ENCODE peak calls at places on chromosomes 6 and 20, in nine cellular contexts. W is HFFc6; Q is WTC11; T is AG09309; A is endothelial cell; J is CD4-positive, alpha-beta T cell; U is A549; V is CD8-positive, alpha-beta T cell; G is left ventricle myocardium inferior. P is an unnamed sample.

GRCh38 chr20:12112089-12112474 is 194.4 kb downstream of the BTBD3 start:
- DNase-seq in W (no peak), Q (no peak), T (no peak), A (no peak), J (no peak), U (no peak), V (no peak), G (no peak), P (no peak)

GRCh38 chr6:10901751-10902150 is 14.9 kb downstream of the SYCP2L start:
- DNase-seq in W (no peak), Q (no peak), T (no peak), A (no peak), J (no peak), U (no peak), V (no peak), G (no peak), P (peak)

GRCh38 chr20:38187512-38187911 is 22.4 kb upstream of the TGM2 start:
- DNase-seq in W (no peak), Q (peak), T (no peak), A (no peak), J (no peak), U (no peak), V (no peak), G (no peak), P (no peak)

GRCh38 chr6:121451250-121451649 is 15.8 kb downstream of the GJA1 start:
- DNase-seq in W (no peak), Q (no peak), T (no peak), A (no peak), J (no peak), U (no peak), V (no peak), G (no peak), P (no peak)

GRCh38 chr6:73722318-73723060 is 26.5 kb downstream of the CD109 start:
- DNase-seq in W (peak), Q (no peak), T (peak), A (no peak), J (no peak), U (no peak), V (no peak), G (no peak), P (peak)

GRCh38 chr6:111871725-111872520 is 1.3 kb downstream of the FYN start:
- DNase-seq in W (peak), Q (no peak), T (no peak), A (peak), J (no peak), U (peak), V (no peak), G (peak), P (peak)

GRCh38 chr6:139637766-139638165 is 263.3 kb upstream of the CITED2 start:
- DNase-seq in W (no peak), Q (no peak), T (no peak), A (no peak), J (no peak), U (no peak), V (no peak), G (no peak), P (no peak)

GRCh38 chr6:130969807-130970491 is 93.1 kb downstream of the EPB41L2 start:
- DNase-seq in W (peak), Q (no peak), T (no peak), A (no peak), J (no peak), U (no peak), V (no peak), G (peak), P (no peak)

GRCh38 chr20:44692932-44693476 is 22.2 kb upstream of the CCN5 start:
- DNase-seq in W (peak), Q (no peak), T (peak), A (no peak), J (no peak), U (peak), V (no peak), G (peak), P (no peak)

GRCh38 chr6:1110164-1110563 is 201.7 kb upstream of the FOXQ1 start:
- DNase-seq in W (peak), Q (no peak), T (no peak), A (no peak), J (no peak), U (no peak), V (no peak), G (no peak), P (no peak)

GRCh38 chr20:63551068-63551467 is 2.9 kb upstream of the FNDC11 start:
- DNase-seq in W (no peak), Q (no peak), T (no peak), A (no peak), J (no peak), U (no peak), V (no peak), G (no peak), P (no peak)

GRCh38 chr20:53897884-53898557 is 172.4 kb downstream of the BCAS1 start:
- DNase-seq in W (peak), Q (no peak), T (no peak), A (no peak), J (no peak), U (no peak), V (no peak), G (no peak), P (no peak)

GRCh38 chr20:1800777-1801176 is 94.4 kb upstream of the SIRPA start:
- DNase-seq in W (peak), Q (no peak), T (no peak), A (no peak), J (no peak), U (peak), V (no peak), G (no peak), P (peak)

GRCh38 chr6:100078509-100078908 is 84.5 kb upstream of the MCHR2 start:
- DNase-seq in W (peak), Q (peak), T (no peak), A (peak), J (no peak), U (no peak), V (no peak), G (no peak), P (no peak)
- TF ChIP-seq CTCF in W (peak), Q (no peak), T (peak), A (no peak), J (no peak), U (peak), V (no peak), G (no peak), P (peak)

GRCh38 chr6:146041282-146041681 is 12.4 kb downstream of the GRM1 start:
- DNase-seq in W (no peak), Q (peak), T (no peak), A (peak), J (no peak), U (no peak), V (no peak), G (no peak), P (no peak)
- TF ChIP-seq CTCF in W (no peak), Q (peak), T (peak), A (no peak), J (no peak), U (peak), V (no peak), G (peak), P (no peak)

GRCh38 chr6:40999498-41000070 is 39.4 kb downstream of the UNC5CL start:
- DNase-seq in W (peak), Q (peak), T (no peak), A (peak), J (no peak), U (peak), V (no peak), G (peak), P (peak)
- TF ChIP-seq CTCF in W (peak), Q (no peak), T (peak), A (no peak), J (no peak), U (peak), V (no peak), G (peak), P (peak)

GRCh38 chr6:46792635-46793034 is 554 bp upstream of the MEP1A start:
- DNase-seq in W (no peak), Q (no peak), T (no peak), A (no peak), J (no peak), U (no peak), V (no peak), G (no peak), P (no peak)
- TF ChIP-seq CTCF in W (no peak), Q (no peak), T (no peak), A (no peak), J (no peak), U (no peak), V (no peak), G (no peak), P (no peak)

P was measured in GM13976.